ENCODE peak calls at places on chromosomes 2 and 18, in four cellular contexts. One of them, this sample, is unnamed.

GRCh38 chr2:55096586-55096985 is 46.3 kb upstream of the RTN4 start:
- DNase-seq in COR-L47: no peak
- DNase-seq in stimulated activated naive CD8-positive, alpha-beta T cell treated with anti-CD3 and anti-CD28 coated beads, Interleukin-15, amount 100 ng/mL, for 72 hours: no peak
- DNase-seq in HFFc6: no peak
- DNase-seq in this sample: no peak

GRCh38 chr18:43486462-43486861 is 209.2 kb upstream of the SYT4 start:
- DNase-seq in COR-L47: peak; percentile 67
- DNase-seq in stimulated activated naive CD8-positive, alpha-beta T cell treated with anti-CD3 and anti-CD28 coated beads, Interleukin-15, amount 100 ng/mL, for 72 hours: no peak
- DNase-seq in HFFc6: no peak
- DNase-seq in this sample: no peak

GRCh38 chr2:189298481-189298880 is 118.9 kb upstream of the COL5A2 start:
- DNase-seq in COR-L47: no peak
- DNase-seq in stimulated activated naive CD8-positive, alpha-beta T cell treated with anti-CD3 and anti-CD28 coated beads, Interleukin-15, amount 100 ng/mL, for 72 hours: no peak
- DNase-seq in HFFc6: no peak
- DNase-seq in this sample: no peak

GRCh38 chr2:152781210-152781609 is 62.8 kb downstream of the ARL6IP6 start:
- DNase-seq in COR-L47: peak; percentile 68
- DNase-seq in stimulated activated naive CD8-positive, alpha-beta T cell treated with anti-CD3 and anti-CD28 coated beads, Interleukin-15, amount 100 ng/mL, for 72 hours: no peak
- DNase-seq in HFFc6: no peak
- DNase-seq in this sample: peak; percentile 10

GRCh38 chr2:105803773-105804172 is 59.1 kb downstream of the NCK2 start:
- DNase-seq in COR-L47: no peak
- DNase-seq in stimulated activated naive CD8-positive, alpha-beta T cell treated with anti-CD3 and anti-CD28 coated beads, Interleukin-15, amount 100 ng/mL, for 72 hours: no peak
- DNase-seq in HFFc6: no peak
- DNase-seq in this sample: no peak

GRCh38 chr2:179467927-179468326 is 203.3 kb upstream of the SESTD1 start:
- DNase-seq in COR-L47: no peak
- DNase-seq in stimulated activated naive CD8-positive, alpha-beta T cell treated with anti-CD3 and anti-CD28 coated beads, Interleukin-15, amount 100 ng/mL, for 72 hours: no peak
- DNase-seq in HFFc6: no peak
- DNase-seq in this sample: no peak

GRCh38 chr2:207257291-207258190 is 91.8 kb upstream of the KLF7 start:
- DNase-seq in COR-L47: peak; percentile 18
- DNase-seq in stimulated activated naive CD8-positive, alpha-beta T cell treated with anti-CD3 and anti-CD28 coated beads, Interleukin-15, amount 100 ng/mL, for 72 hours: no peak
- DNase-seq in HFFc6: no peak
- DNase-seq in this sample: no peak

GRCh38 chr18:77119101-77119850 is 13.3 kb downstream of the MBP start:
- DNase-seq in COR-L47: no peak
- DNase-seq in stimulated activated naive CD8-positive, alpha-beta T cell treated with anti-CD3 and anti-CD28 coated beads, Interleukin-15, amount 100 ng/mL, for 72 hours: no peak
- DNase-seq in HFFc6: no peak
- DNase-seq in this sample: no peak

GRCh38 chr2:7956126-7956689 is 725.6 kb upstream of the ID2 start:
- DNase-seq in COR-L47: no peak
- DNase-seq in stimulated activated naive CD8-positive, alpha-beta T cell treated with anti-CD3 and anti-CD28 coated beads, Interleukin-15, amount 100 ng/mL, for 72 hours: no peak
- DNase-seq in HFFc6: no peak
- DNase-seq in this sample: no peak

GRCh38 chr2:127347734-127348392 is 39.9 kb downstream of the MAP3K2 start:
- DNase-seq in COR-L47: no peak
- DNase-seq in stimulated activated naive CD8-positive, alpha-beta T cell treated with anti-CD3 and anti-CD28 coated beads, Interleukin-15, amount 100 ng/mL, for 72 hours: no peak
- DNase-seq in HFFc6: no peak
- DNase-seq in this sample: no peak

GRCh38 chr2:120828832-120829632 is 93.4 kb downstream of the GLI2 start:
- DNase-seq in COR-L47: no peak
- DNase-seq in stimulated activated naive CD8-positive, alpha-beta T cell treated with anti-CD3 and anti-CD28 coated beads, Interleukin-15, amount 100 ng/mL, for 72 hours: no peak
- DNase-seq in HFFc6: no peak
- DNase-seq in this sample: no peak

This sample was measured in NCI-H1092.